ENCODE peak calls at places on chromosome 10, in seven cellular contexts. P, J, R, U, A, L and H are unnamed samples. For H3K9me3 and H3K36me3, the result is how much of the 10 kb centered on the place peaks cover.

GRCh38 chr10:48369501-48369900 is 63.0 kb downstream of the MAPK8 start:
- DNase-seq in P (no peak), J (no peak), R (no peak), U (no peak), A (no peak), L (no peak), H (no peak)

GRCh38 chr10:119449210-119449584 is 93.3 kb downstream of the RGS10 start:
- DNase-seq in P (no peak), J (no peak), R (no peak), U (no peak), A (no peak), L (no peak), H (peak)

GRCh38 chr10:2508971-2509605 is 558.3 kb upstream of the PFKP start:
- DNase-seq in P (no peak), J (peak), R (no peak), U (no peak), A (no peak), L (no peak), H (no peak)

GRCh38 chr10:13272164-13272571 is 27.7 kb downstream of the PHYH start:
- DNase-seq in P (no peak), J (peak), R (no peak), U (no peak), A (peak), L (peak), H (peak)

GRCh38 chr10:102300289-102300843 is 55.0 kb downstream of the GBF1 start:
- DNase-seq in P (no peak), J (peak), R (no peak), U (no peak), A (no peak), L (no peak), H (no peak)

GRCh38 chr10:110530131-110530831 is 32.6 kb downstream of the DUSP5 start:
- DNase-seq in P (no peak), J (peak), R (peak), U (no peak), A (peak), L (peak), H (peak)

GRCh38 chr10:125370578-125370977 is 210.2 kb upstream of the CTBP2 start:
- DNase-seq in P (no peak), J (no peak), R (peak), U (no peak), A (no peak), L (no peak), H (peak)

GRCh38 chr10:44913312-44914079 is 2.4 kb downstream of the TMEM72 start:
- DNase-seq in P (no peak), J (no peak), R (no peak), U (peak), A (no peak), L (no peak), H (no peak)

GRCh38 chr10:30059209-30060107 is at the start of gene JCAD:
- DNase-seq in P (peak), J (peak), R (peak), U (no peak), A (peak), L (peak), H (peak)

GRCh38 chr10:116910924-116911323 is 61.6 kb downstream of the ENO4 start:
- DNase-seq in P (no peak), J (no peak), R (no peak), U (no peak), A (no peak), L (no peak), H (no peak)

GRCh38 chr10:16505168-16505567 is 16.5 kb downstream of the C1QL3 start:
- DNase-seq in P (no peak), J (no peak), R (no peak), U (no peak), A (no peak), L (no peak), H (no peak)

GRCh38 chr10:79188154-79188763 is 119.5 kb downstream of the ZMIZ1 start:
- DNase-seq in P (no peak), J (no peak), R (no peak), U (no peak), A (no peak), L (no peak), H (peak)

GRCh38 chr10:22341190-22341935 is 3.9 kb upstream of the SPAG6 start:
- DNase-seq in P (no peak), J (peak), R (peak), U (no peak), A (no peak), L (no peak), H (no peak)

GRCh38 chr10:64379898-64380297 is 858.7 kb downstream of the REEP3 start:
- DNase-seq in P (no peak), J (no peak), R (no peak), U (no peak), A (no peak), L (no peak), H (no peak)

GRCh38 chr10:36606234-36606839 is 519.1 kb upstream of the ANKRD30A start:
- DNase-seq in P (no peak), J (peak), R (no peak), U (no peak), A (no peak), L (no peak), H (no peak)

GRCh38 chr10:91909178-91909677 is at the start of gene FGFBP3:
- DNase-seq in P (no peak), J (peak), R (no peak), U (no peak), A (peak), L (no peak), H (no peak)

GRCh38 chr10:10865913-10866312 is 151.8 kb upstream of the CELF2 start:
- DNase-seq in P (no peak), J (no peak), R (no peak), U (no peak), A (no peak), L (no peak), H (no peak)

GRCh38 chr10:68224810-68225209 is 7.1 kb downstream of the ATOH7 start:
- DNase-seq in P (no peak), J (peak), R (no peak), U (no peak), A (no peak), L (no peak), H (no peak)

GRCh38 chr10:86264481-86265231 is 101.9 kb downstream of the GRID1 start:
- DNase-seq in P (no peak), J (no peak), R (no peak), U (no peak), A (no peak), L (peak), H (no peak)

GRCh38 chr10:68135362-68135761 is 26.1 kb downstream of the MYPN start:
- DNase-seq in P (no peak), J (peak), R (no peak), U (no peak), A (no peak), L (no peak), H (no peak)

GRCh38 chr10:49360271-49361177 is 35.4 kb downstream of the DRGX start:
- DNase-seq in P (no peak), J (no peak), R (no peak), U (no peak), A (no peak), L (peak), H (no peak)

GRCh38 chr10:90993340-90993739 is 72.5 kb upstream of the ANKRD1 start:
- DNase-seq in P (no peak), J (peak), R (no peak), U (no peak), A (no peak), L (no peak), H (no peak)

GRCh38 chr10:117980216-117980615 is 66.5 kb downstream of the RAB11FIP2 start:
- DNase-seq in P (no peak), J (peak), R (no peak), U (no peak), A (no peak), L (no peak), H (no peak)

GRCh38 chr10:31603245-31604087 is 284.4 kb downstream of the ZEB1 start:
- DNase-seq in P (peak), J (peak), R (peak), U (peak), A (peak), L (peak), H (peak)

GRCh38 chr10:120761951-120762350 is 89.2 kb upstream of the WDR11 start:
- DNase-seq in P (no peak), J (no peak), R (no peak), U (no peak), A (no peak), L (no peak), H (no peak)

GRCh38 chr10:74189999-74190421 is 39.0 kb downstream of the ADK start:
- DNase-seq in P (no peak), J (peak), R (no peak), U (peak), A (peak), L (no peak), H (no peak)

GRCh38 chr10:126661841-126662520 is 8.5 kb downstream of the C10orf90 start:
- DNase-seq in P (no peak), J (peak), R (no peak), U (no peak), A (no peak), L (no peak), H (no peak)

GRCh38 chr10:127354992-127355391 is 158.6 kb upstream of the INSYN2A start:
- DNase-seq in P (no peak), J (no peak), R (no peak), U (no peak), A (no peak), L (no peak), H (no peak)

GRCh38 chr10:122117475-122117874 is 128.5 kb downstream of the TACC2 start:
- DNase-seq in P (no peak), J (no peak), R (no peak), U (no peak), A (no peak), L (no peak), H (no peak)

GRCh38 chr10:119426699-119427098 is 115.8 kb downstream of the RGS10 start:
- DNase-seq in P (no peak), J (no peak), R (no peak), U (no peak), A (no peak), L (no peak), H (no peak)

GRCh38 chr10:33143160-33143728 is 185.2 kb upstream of the ITGB1 start:
- DNase-seq in P (no peak), J (peak), R (no peak), U (no peak), A (no peak), L (no peak), H (no peak)

GRCh38 chr10:4867109-4867519 is 41.1 kb downstream of the AKR1E2 start:
- DNase-seq in P (no peak), J (no peak), R (no peak), U (no peak), A (no peak), L (no peak), H (no peak)
- H3K27ac ChIP-seq in P (peak), J (peak), R (no peak), U (no peak), A (no peak), L (peak), H (no peak)

GRCh38 chr10:132175401-132175800 is 11.3 kb upstream of the DPYSL4 start:
- DNase-seq in P (no peak), J (no peak), R (no peak), U (no peak), A (no peak), L (no peak), H (peak)

GRCh38 chr10:132178046-132178445 is 8.7 kb upstream of the DPYSL4 start:
- DNase-seq in P (no peak), J (no peak), R (no peak), U (no peak), A (no peak), L (no peak), H (no peak)

GRCh38 chr10:132176647-132177046 is 10.1 kb upstream of the DPYSL4 start:
- DNase-seq in P (no peak), J (no peak), R (no peak), U (no peak), A (no peak), L (no peak), H (no peak)

GRCh38 chr10:132174237-132174636 is 12.5 kb upstream of the DPYSL4 start:
- DNase-seq in P (no peak), J (no peak), R (no peak), U (no peak), A (no peak), L (no peak), H (no peak)

DNA sequence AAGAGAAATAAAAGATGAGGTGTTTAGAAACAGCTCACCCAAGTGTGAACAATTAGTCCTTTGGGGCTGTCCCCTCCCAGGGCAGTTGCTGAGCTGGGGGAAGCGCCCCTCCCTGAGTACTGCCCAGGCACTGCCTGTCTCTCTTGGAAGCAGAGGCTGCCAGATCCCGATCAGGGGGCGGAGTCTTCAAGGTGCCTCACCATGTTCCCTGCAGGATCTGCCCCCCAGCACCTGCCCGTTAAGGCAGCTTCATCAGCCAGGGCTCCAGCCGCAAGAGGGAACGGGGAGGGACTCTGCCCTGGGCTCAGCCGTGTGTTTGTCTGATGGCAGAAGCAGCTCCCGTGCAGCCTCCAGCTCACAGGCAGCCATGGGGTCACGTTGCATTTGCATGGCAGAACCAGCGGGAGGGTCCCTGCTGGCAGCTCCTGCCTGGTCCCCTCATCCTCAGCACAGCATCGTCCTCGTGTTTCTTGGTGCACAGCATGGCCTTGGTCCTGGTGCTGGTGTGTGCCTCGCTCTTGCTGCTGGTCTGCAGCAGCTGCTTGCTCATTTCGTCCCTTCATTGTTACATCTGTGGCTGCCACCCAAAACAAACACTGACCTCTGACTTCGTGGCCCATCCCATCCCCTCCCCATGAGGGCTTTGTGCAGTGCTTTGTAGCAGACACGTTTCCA is 10.7 kb upstream of the DPYSL4 start:
- DNase-seq in P (no peak), J (no peak), R (no peak), U (no peak), A (no peak), L (no peak), H (peak)
- H3K9me3 ChIP-seq in P (under half), J (under half), R (under half), U (under half), A (under half), L (under half), H (under half)

DNA sequence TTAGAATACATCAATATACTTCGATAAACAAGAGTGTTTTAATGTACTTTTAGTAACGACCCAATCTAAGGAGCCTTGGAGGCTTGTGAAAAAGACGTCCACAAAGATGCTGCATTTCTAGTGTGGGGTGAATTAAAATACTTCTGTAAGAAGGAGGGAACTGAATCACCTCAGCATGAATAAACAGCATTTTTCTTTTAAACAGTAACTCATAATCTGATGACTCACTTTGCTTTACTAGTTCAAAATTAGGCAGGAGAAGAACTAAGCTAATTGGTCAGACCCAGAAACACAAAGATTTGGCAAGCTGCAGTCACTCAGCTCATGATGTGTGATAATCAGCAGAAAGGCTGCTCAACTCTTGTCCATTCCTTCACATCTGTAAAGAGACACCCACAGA is 24.2 kb downstream of the NCOA4 start:
- DNase-seq in P (no peak), J (peak), R (no peak), U (no peak), A (no peak), L (no peak), H (no peak)
- H3K36me3 ChIP-seq in P (under half), J (half or more), R (half or more), U (half or more), A (under half), L (under half), H (under half)

GRCh38 chr10:76036962-76037361 is 605.5 kb downstream of the LRMDA start:
- DNase-seq in P (no peak), J (no peak), R (no peak), U (no peak), A (no peak), L (no peak), H (no peak)
- H3K27ac ChIP-seq in P (peak), J (no peak), R (no peak), U (no peak), A (peak), L (no peak), H (peak)

GRCh38 chr10:95444792-95445191 is 116.4 kb downstream of the SORBS1 start:
- DNase-seq in P (no peak), J (no peak), R (no peak), U (no peak), A (no peak), L (no peak), H (no peak)
- H3K9me3 ChIP-seq in P (under half), J (under half), R (under half), U (under half), A (under half), L (under half), H (under half)

GRCh38 chr10:5906651-5907050 is 16.6 kb downstream of the FBH1 start:
- DNase-seq in P (no peak), J (peak), R (no peak), U (no peak), A (no peak), L (no peak), H (no peak)
- H3K36me3 ChIP-seq in P (under half), J (under half), R (half or more), U (under half), A (under half), L (under half), H (under half)

DNA sequence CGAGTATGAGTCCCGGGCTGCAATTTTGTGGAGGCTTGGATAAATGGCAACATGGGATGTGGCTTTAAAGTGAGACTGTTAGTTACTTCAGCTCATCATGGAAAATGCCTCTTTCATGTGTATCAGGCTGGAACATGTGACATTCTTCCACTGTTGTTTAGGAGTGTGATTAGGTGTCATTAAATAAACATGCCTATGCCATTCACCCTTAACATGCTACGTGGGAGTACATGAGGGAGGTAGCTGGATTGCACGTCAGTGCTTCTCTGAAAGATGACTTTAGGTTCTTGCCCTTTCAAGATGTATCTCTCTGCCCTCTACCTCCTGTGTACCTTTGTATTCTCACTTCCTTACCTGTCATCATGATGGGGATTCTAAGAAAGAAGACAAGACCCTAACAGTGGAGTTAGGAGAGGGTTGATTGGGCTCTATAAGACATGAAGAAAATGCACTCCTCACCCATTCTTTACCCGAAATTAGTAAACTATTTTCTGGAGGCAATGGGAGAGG is 8.9 kb downstream of the AKR1E2 start:
- DNase-seq in P (no peak), J (no peak), R (no peak), U (no peak), A (no peak), L (no peak), H (no peak)
- H3K27ac ChIP-seq in P (no peak), J (no peak), R (no peak), U (no peak), A (no peak), L (no peak), H (no peak)

GRCh38 chr10:97254694-97255093 is 37.7 kb downstream of the ARHGAP19 start:
- DNase-seq in P (no peak), J (no peak), R (no peak), U (no peak), A (no peak), L (no peak), H (no peak)
- H3K9me3 ChIP-seq in P (under half), J (under half), R (under half), U (under half), A (under half), L (under half), H (under half)

DNA sequence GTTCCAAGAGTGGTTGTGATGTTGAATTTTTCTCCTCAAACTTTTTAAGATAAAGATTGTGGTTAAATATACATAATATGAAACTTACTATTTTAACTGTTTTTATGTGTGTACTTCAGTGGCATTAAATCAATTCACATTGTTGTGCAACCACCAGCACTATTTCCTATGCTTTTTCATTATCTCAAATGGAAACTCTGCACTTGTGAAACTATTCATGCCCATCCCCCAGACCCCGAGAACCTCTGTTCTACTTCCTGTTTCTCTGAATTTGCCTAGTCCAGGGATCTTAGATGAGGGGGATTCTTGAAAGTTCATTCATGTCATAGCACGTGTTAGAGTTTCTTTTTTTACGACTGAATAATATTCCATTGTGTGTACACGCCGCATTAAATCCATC is 67.0 kb downstream of the WDR37 start:
- DNase-seq in P (no peak), J (no peak), R (no peak), U (no peak), A (no peak), L (no peak), H (no peak)
- H3K36me3 ChIP-seq in P (under half), J (under half), R (half or more), U (half or more), A (under half), L (under half), H (under half)